ENCODE peak calls at places on chromosomes 5 and 9, in five cellular contexts. G, I, R, U and E are unnamed samples.

GRCh38 chr5:170355601-170356098 is 33.5 kb downstream of the KCNMB1 start:
- DNase-seq in I (no peak), U (no peak), G (no peak), R (no peak), E (no peak)

GRCh38 chr9:108897324-108898096 is 35.4 kb downstream of the ACTL7A start:
- DNase-seq in I (no peak), G (no peak), U (no peak), R (no peak), E (no peak)

GRCh38 chr9:83130541-83130940 is 67.6 kb upstream of the RASEF start:
- DNase-seq in I (no peak), R (no peak), U (no peak), G (no peak), E (no peak)

GRCh38 chr9:136053757-136054142 is 41.3 kb downstream of the NACC2 start:
- DNase-seq in U (no peak), I (no peak), G (no peak), R (peak), E (no peak)

GRCh38 chr5:103472820-103473219 is 89.8 kb downstream of the NUDT12 start:
- DNase-seq in U (no peak), G (no peak), I (no peak), R (no peak), E (no peak)

GRCh38 chr5:8470489-8470888 is 601.5 kb downstream of the MTRR start:
- DNase-seq in U (no peak), R (no peak), I (no peak), G (no peak), E (no peak)

GRCh38 chr5:25056846-25057245 is 412.1 kb upstream of the CDH10 start:
- DNase-seq in U (no peak), I (no peak), R (no peak), G (no peak), E (no peak)

GRCh38 chr9:92245005-92245797 is 48.3 kb downstream of the IARS1 start:
- DNase-seq in I (no peak), R (no peak), G (no peak), U (no peak), E (no peak)

GRCh38 chr5:139389701-139390638 is at the start of gene MZB1:
- DNase-seq in R (no peak), U (no peak), I (peak), G (no peak), E (no peak)

GRCh38 chr5:149448831-149449714 is 70.0 kb upstream of the IL17B start:
- DNase-seq in I (no peak), U (peak), G (no peak), R (peak), E (no peak)

GRCh38 chr5:11733185-11733839 is 170.9 kb downstream of the CTNND2 start:
- DNase-seq in U (no peak), G (no peak), R (no peak), I (no peak), E (no peak)

GRCh38 chr9:130681769-130682489 is 11.7 kb upstream of the EXOSC2 start:
- DNase-seq in G (no peak), U (no peak), I (no peak), R (peak), E (no peak)

GRCh38 chr5:38453506-38453905 is 102.9 kb downstream of the LIFR start:
- DNase-seq in R (no peak), G (no peak), U (no peak), I (peak), E (no peak)

GRCh38 chr9:99253772-99254431 is 31.8 kb downstream of the SEC61B start:
- DNase-seq in R (no peak), G (no peak), U (no peak), I (peak), E (no peak)

GRCh38 chr5:148939676-148940075 is 113.3 kb downstream of the ADRB2 start:
- DNase-seq in U (no peak), G (no peak), I (no peak), R (no peak), E (no peak)

GRCh38 chr9:22229069-22229468 is 217.6 kb upstream of the DMRTA1 start:
- DNase-seq in U (no peak), I (no peak), G (no peak), R (no peak), E (no peak)

GRCh38 chr5:151475378-151475777 is 28.0 kb downstream of the SLC36A1 start:
- DNase-seq in G (no peak), U (no peak), R (no peak), I (no peak), E (no peak)

GRCh38 chr5:75558221-75558620 is 46.5 kb downstream of the POLK start:
- DNase-seq in I (no peak), R (no peak), U (no peak), G (no peak), E (no peak)

GRCh38 chr5:174608631-174609097 is 115.7 kb upstream of the MSX2 start:
- DNase-seq in I (no peak), R (no peak), G (no peak), U (no peak), E (no peak)

GRCh38 chr9:131868766-131869165 is 128.9 kb upstream of the RAPGEF1 start:
- DNase-seq in U (no peak), G (no peak), R (peak), I (no peak), E (no peak)

GRCh38 chr5:112921031-112921832 is 795 bp downstream of the REEP5 start:
- DNase-seq in G (peak), U (peak), R (peak), I (peak), E (no peak)

GRCh38 chr5:60026174-60026573 is 132.6 kb upstream of the PDE4D start:
- DNase-seq in U (no peak), G (no peak), I (no peak), R (no peak), E (no peak)

GRCh38 chr9:130118841-130119520 is 53.2 kb upstream of the NCS1 start:
- DNase-seq in G (peak), U (no peak), I (no peak), R (peak), E (no peak)

GRCh38 chr5:32760091-32760509 is 49.0 kb downstream of the NPR3 start:
- DNase-seq in G (no peak), U (no peak), R (no peak), I (no peak), E (no peak)

GRCh38 chr5:66958126-66958983 is 238.2 kb downstream of the CD180 start:
- DNase-seq in I (no peak), G (no peak), R (no peak), U (no peak), E (no peak)

GRCh38 chr9:20219437-20219836 is 402.9 kb downstream of the MLLT3 start:
- DNase-seq in R (no peak), G (no peak), I (no peak), U (no peak), E (no peak)

GRCh38 chr5:35129276-35129675 is 81.5 kb upstream of the AGXT2 start:
- DNase-seq in G (no peak), I (no peak), R (no peak), U (no peak), E (no peak)